ENCODE peak calls at places on chromosomes 3 and 15, in five cellular contexts. E is neuronal stem cell; H is SJSA1; G is fibroblast of lung; N is CD8-positive, alpha-beta memory T cell. K is an unnamed sample.

GRCh38 chr3:45608296-45608695 is 13.7 kb downstream of the LIMD1 start:
- DNase-seq in E (no peak), H (no peak), G (no peak), N (no peak), K (no peak)

GRCh38 chr3:50571486-50571885 is 2.2 kb downstream of the HEMK1 start:
- DNase-seq in E (no peak), H (no peak), G (no peak), N (no peak), K (no peak)

GRCh38 chr3:184730924-184731323 is 19.1 kb upstream of the MAGEF1 start:
- DNase-seq in E (no peak), H (no peak), G (no peak), N (no peak), K (no peak)

GRCh38 chr3:30617069-30617468 is 10.7 kb downstream of the TGFBR2 start:
- DNase-seq in E (no peak), H (no peak), G (no peak), N (no peak), K (no peak)

GRCh38 chr15:51830279-51830806 is 890 bp downstream of the TMOD3 start:
- DNase-seq in E (peak; percentile 23), H (no peak), G (peak; percentile 80), N (no peak), K (no peak)

GRCh38 chr15:88918738-88919137 is 5.6 kb upstream of the MFGE8 start:
- DNase-seq in E (no peak), H (peak; percentile 92), G (peak; percentile 99), N (no peak), K (peak; percentile 92)

GRCh38 chr3:41041457-41041856 is 157.8 kb upstream of the CTNNB1 start:
- DNase-seq in E (no peak), H (no peak), G (no peak), N (no peak), K (no peak)

GRCh38 chr3:50221413-50222168 is 14.4 kb upstream of the GNAI2 start:
- DNase-seq in E (no peak), H (no peak), G (no peak), N (no peak), K (no peak)

GRCh38 chr15:43207024-43207423 is 13.8 kb downstream of the EPB42 start:
- DNase-seq in E (no peak), H (no peak), G (no peak), N (no peak), K (no peak)

GRCh38 chr3:165827883-165828282 is 9.3 kb downstream of the BCHE start:
- DNase-seq in E (no peak), H (no peak), G (no peak), N (no peak), K (no peak)

GRCh38 chr3:194994551-194994981 is 276.4 kb downstream of the XXYLT1 start:
- DNase-seq in E (no peak), H (no peak), G (no peak), N (no peak), K (no peak)

GRCh38 chr3:159371928-159372327 is 570.1 kb downstream of the MFSD1 start:
- DNase-seq in E (no peak), H (no peak), G (no peak), N (no peak), K (no peak)

GRCh38 chr3:126398423-126399347 is 4.0 kb downstream of the CFAP100 start:
- DNase-seq in E (no peak), H (no peak), G (no peak), N (no peak), K (no peak)

DNA sequence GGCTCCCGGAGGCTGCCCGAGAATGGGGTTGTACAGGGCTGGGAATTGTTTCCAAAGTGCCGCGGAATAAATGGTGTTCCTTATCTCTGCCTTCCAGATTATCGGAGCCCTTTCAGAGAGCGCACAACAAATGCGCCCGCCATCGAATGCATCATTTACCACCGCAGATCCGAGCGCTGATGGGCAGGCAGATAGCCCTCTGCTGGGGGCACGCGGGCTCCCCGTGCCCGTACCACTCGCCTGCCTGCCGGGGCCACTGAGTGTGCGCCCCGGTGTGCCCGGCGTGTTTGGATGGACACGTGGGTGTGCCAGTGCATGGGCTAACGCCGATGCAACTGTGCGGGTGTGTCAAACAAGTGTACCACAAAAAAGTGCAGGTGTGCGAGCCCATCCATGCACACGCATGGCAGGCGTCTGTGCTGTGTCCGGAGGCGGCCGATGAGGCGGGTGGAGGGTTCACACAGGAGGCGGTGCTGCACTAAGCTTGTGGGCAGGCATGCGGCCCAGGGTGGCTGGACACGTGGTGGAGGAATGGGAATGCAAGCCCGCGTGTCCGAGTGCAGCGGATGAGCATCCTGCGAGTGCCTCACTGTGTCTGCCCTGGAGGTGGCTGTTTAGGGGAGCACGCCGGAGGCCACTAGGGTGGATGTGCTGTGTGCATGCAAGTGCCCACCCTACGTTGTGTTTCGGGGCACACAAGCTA is 3.8 kb upstream of the GATA2 start:
- DNase-seq in E (no peak), H (no peak), G (no peak), N (no peak), K (no peak)
- H3K4me3 ChIP-seq in E (peak overlapping the region; percentile 45), H (no peak overlapping the region), G (no peak overlapping the region), N (no peak overlapping the region), K (no peak overlapping the region)

DNA sequence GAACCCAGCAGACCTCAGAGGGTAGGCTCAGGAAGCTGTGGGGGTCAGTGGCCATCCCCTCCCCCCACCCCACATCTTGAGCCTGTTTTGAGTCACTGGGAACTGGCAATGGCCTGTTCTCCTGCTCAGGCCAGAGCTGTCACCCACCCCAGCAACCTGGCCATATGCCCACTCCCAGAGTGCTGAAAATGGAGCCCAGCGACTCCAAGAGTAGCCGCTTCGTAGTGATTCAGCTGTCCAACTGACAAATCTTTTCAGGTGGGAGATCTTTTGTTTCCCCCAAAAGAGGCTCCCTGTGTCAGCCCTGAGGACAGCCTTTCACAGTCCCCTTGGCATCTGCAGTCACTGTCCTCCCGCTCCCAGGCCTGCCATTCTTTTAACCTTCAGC is 32.4 kb downstream of the KY start:
- DNase-seq in E (no peak), H (no peak), G (no peak), N (no peak), K (no peak)
- H3K4me1 ChIP-seq in E (peaks cover 13% of the 10 kb centered on the region), H (no peaks in the 10 kb centered on the region), G (no peaks in the 10 kb centered on the region), N (no peaks in the 10 kb centered on the region), K (no peaks in the 10 kb centered on the region)

GRCh38 chr15:62301993-62302665 is 137.0 kb upstream of the C2CD4B start:
- DNase-seq in E (no peak), H (no peak), G (no peak), N (no peak), K (no peak)

GRCh38 chr15:62307551-62307950 is 142.5 kb upstream of the C2CD4B start:
- DNase-seq in E (no peak), H (peak; percentile 57), G (no peak), N (no peak), K (no peak)

DNA sequence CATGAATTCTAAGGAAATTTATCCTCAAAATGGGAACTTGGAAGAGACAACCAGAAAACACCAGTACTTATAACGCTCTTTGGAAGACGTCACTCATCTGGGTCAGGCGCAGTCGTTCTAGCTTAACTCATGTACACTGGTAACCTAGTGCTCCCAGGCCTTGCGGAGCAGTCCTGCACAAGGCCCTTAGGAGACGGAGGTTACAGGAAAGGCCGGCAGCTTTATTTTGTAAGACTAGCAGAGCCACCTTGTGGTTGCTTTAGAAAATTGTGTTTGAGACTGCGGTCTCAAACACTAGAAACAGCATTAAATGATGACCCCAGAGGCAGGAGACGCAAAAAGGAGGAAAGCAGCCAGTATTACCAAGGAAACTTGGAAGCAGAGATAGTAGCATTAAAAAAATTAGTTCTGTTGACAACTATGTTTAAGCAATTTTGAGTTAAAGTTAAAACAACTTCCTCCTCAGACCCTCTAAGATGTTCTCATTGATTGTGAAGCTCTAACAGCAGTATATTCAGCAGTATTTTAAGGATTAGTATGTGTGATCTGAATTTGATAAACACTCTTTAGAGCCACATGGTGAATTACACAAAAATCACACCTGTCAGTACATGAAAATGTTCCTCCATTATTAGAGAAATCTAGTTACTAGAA is 141.9 kb upstream of the C2CD4B start:
- DNase-seq in E (peak; percentile 65), H (peak; percentile 52), G (peak; percentile 79), N (no peak), K (no peak)
- H3K4me3 ChIP-seq in E (no peak overlapping the region), H (no peak overlapping the region), G (no peak overlapping the region), N (no peak overlapping the region), K (no peak overlapping the region)

GRCh38 chr15:78875107-78875914 is 2.6 kb downstream of the MORF4L1 start:
- DNase-seq in E (no peak), H (no peak), G (no peak), N (no peak), K (no peak)
- H3K4me1 ChIP-seq in E (peaks cover 16% of the 10 kb centered on the region), H (peaks cover 29% of the 10 kb centered on the region), G (peaks cover 10% of the 10 kb centered on the region), N (peaks cover 63% of the 10 kb centered on the region), K (no peaks in the 10 kb centered on the region)

DNA sequence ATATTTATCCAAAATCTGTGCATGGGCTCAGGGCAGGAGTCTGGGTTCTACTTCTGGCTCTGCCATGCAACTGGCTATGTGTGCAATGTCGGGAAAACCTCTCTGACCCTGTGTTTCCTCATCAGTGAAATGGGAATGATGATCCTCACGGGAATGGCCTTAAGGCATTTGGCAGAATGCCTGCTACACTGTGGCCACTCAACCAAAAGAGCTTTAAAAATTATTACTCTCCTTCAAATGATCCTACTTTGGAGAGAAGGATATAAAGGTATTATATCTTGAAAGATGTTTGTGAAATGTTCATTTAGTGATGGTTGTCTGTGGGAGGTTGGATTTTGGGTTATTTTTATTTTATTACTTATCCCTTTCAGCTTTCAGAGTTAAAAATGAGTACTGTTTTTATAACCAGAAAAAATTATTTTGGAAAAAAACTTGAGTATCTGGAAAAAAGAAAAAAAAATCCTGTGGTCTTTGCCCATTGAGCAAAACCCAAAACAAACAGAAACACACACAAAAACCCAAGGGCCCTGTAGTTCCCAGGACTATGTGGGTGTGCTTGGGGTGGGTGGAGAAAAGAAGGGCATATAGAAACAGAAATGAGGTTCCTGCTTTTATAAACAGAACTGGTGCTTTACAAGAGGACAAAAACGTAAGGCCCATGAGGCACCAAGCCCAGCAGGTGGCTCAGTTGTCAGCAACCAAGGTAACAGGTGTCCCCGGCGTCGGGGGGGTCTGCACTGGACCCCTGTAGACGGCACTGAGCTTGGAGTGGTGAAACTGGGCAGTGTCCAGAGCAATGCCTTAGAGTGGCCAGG is 22.0 kb downstream of the RGMA start:
- DNase-seq in E (no peak), H (no peak), G (no peak), N (no peak), K (peak; percentile 33)
- H3K4me3 ChIP-seq in E (no peak overlapping the region), H (no peak overlapping the region), G (no peak overlapping the region), N (no peak overlapping the region), K (no peak overlapping the region)

K was measured in aorta.